ENCODE peak calls at places on chromosomes 7 and 10, in five cellular contexts. D is neuronal stem cell, M is PC-9, X is mammary epithelial cell, F is HCT116. Q is an unnamed sample.

GRCh38 chr7:111083423-111083822 is 7.5 kb upstream of the LRRN3 start:
- DNase-seq in X (no peak), M (no peak), F (no peak), D (no peak), Q (peak)

GRCh38 chr10:72260588-72261322 is 13.0 kb upstream of the DDIT4 start:
- DNase-seq in M (peak), F (no peak), X (peak), D (peak), Q (peak)

GRCh38 chr7:128781126-128781525 is 5.5 kb upstream of the OPN1SW start:
- DNase-seq in M (no peak), F (no peak), D (no peak), X (no peak), Q (no peak)

GRCh38 chr7:13144622-13145021 is 457.2 kb downstream of the ARL4A start:
- DNase-seq in M (no peak), X (no peak), F (no peak), D (no peak), Q (no peak)

GRCh38 chr10:101007099-101007711 is 7.6 kb downstream of the LZTS2 start:
- DNase-seq in M (no peak), D (no peak), X (no peak), F (no peak), Q (no peak)

GRCh38 chr10:78301891-78302738 is 268.5 kb downstream of the RPS24 start:
- DNase-seq in D (no peak), X (no peak), M (no peak), F (no peak), Q (no peak)

GRCh38 chr10:19933772-19934171 is 117.5 kb downstream of the PLXDC2 start:
- DNase-seq in F (no peak), X (no peak), D (no peak), M (no peak), Q (no peak)

GRCh38 chr10:61899045-61899444 is 2.5 kb upstream of the ARID5B start:
- DNase-seq in M (peak), D (no peak), X (peak), F (no peak), Q (peak)

GRCh38 chr7:3688061-3688460 is 387.0 kb downstream of the SDK1 start:
- DNase-seq in D (no peak), F (no peak), M (no peak), X (no peak), Q (no peak)

GRCh38 chr7:122123746-122124145 is 20.3 kb downstream of the AASS start:
- DNase-seq in F (no peak), M (no peak), D (no peak), X (peak), Q (no peak)

GRCh38 chr10:31977440-31978157 is 49.0 kb upstream of the ARHGAP12 start:
- DNase-seq in D (no peak), X (peak), M (peak), F (no peak), Q (no peak)
- H3K27ac ChIP-seq in D (no peak), X (peak), M (peak), F (no peak), Q (no peak)

DNA sequence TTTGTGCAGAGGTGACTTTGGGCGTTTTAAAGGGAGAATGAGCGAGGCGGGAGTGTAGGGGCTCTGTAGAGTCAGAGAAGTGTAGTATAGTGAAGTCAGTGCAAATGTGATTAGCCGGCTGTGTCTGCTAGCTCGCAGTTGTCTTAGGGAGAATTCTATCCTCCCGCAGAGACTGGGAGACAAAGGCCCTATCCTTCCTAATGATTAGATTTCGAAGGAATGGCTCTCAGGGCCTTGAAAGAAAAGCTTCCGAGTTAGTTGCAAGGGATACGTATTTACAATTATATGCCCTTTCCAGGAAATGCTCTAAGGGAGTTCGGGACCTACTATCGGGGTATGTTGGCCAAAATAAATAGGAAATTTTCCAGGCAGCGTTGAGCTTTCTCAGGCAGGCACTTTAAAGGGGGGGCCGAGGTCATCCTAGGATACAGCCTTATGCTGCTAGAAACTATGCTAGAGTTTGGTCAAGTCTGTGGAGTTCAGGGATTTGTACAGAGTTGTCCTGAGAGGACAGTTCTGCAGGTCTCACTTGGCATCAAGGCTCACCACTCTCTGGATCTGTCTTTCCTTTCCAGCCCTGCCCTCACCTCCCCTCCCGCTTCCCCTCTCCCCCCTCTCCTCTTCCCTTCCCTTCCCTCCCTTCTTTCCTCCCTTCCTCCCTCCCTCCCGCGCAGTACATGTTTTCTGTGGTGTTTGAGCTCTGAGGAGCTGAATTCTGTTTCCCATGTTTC is 850 bp downstream of the MRPL32 start:
- DNase-seq in M (no peak), X (no peak), D (peak), F (no peak), Q (peak)
- H3K4me2 ChIP-seq in M (peak), X (peak), D (peak), F (peak), Q (peak)

GRCh38 chr7:70949862-70950261 is 182.1 kb upstream of the GALNT17 start:
- DNase-seq in F (no peak), D (no peak), M (no peak), X (no peak), Q (no peak)
- H2AFZ ChIP-seq in F (no peak), D (no peak), M (no peak), X (no peak), Q (no peak)

GRCh38 chr7:116449441-116449840 is 50.1 kb upstream of the CAV2 start:
- DNase-seq in X (no peak), F (no peak), M (no peak), D (no peak), Q (no peak)
- H3K27ac ChIP-seq in X (no peak), F (peak), M (no peak), D (no peak), Q (no peak)

GRCh38 chr10:110340821-110341220 is 36.1 kb upstream of the SMNDC1 start:
- DNase-seq in M (no peak), F (no peak), X (no peak), D (no peak), Q (no peak)
- H3K4me2 ChIP-seq in M (no peak), F (no peak), X (no peak), D (no peak), Q (no peak)

DNA sequence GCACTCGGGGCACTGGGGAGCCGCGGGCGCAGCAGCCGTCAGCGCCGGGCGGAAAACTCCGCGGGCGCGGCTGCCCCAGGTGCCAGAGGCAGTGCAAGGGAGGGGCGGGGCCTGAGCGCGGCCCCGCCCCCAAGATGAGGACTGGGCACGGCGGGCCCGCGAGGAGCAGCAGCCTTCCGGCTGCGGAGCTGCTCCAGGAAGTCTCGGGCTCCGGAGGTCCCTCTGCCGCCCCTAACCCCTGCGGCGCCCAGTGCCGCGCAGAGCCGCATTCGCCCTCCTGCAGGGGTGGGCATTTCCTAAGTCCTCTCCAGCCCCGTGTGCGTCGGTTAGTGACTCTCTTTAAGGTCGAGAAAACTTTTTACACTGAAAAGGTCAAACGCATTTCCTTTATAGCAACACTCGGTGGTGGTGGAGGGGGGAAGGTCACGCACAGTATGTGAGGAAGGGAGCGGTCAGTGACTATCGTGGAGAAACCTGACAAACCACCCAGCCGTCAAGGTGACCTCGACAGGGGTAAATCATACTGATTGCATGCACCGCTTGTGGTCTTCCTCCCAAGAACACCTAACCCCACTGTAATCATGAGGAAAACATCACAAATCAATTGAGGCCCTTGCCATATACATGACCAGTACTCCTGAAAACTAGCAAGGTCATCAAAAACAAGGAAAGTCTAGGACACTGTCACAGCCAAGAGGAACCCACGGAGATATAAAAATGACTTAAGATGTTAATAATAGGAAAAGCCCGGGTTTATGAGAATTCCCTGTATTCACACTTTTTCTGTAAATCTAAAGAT is at the start of gene ANXA11:
- DNase-seq in X (peak), M (peak), D (peak), F (peak), Q (peak)
- H2AFZ ChIP-seq in X (peak), M (peak), D (peak), F (no peak), Q (peak)